ENCODE peak calls at places on chromosomes 1 and 21, in six cellular contexts. M is thoracic aorta, N is MM.1S, Q is cardiac muscle cell, T is OCI-LY7, F is pancreas. X is an unnamed sample.

GRCh38 chr1:36204347-36204909 is 19.8 kb upstream of the THRAP3 start:
- DNase-seq in M (peak), N (no peak), Q (peak), T (no peak), F (no peak), X (no peak)

GRCh38 chr1:54711536-54711935 is 4.1 kb upstream of the TTC4 start:
- DNase-seq in M (no peak), F (no peak), N (no peak), Q (no peak), T (no peak), X (no peak)

GRCh38 chr1:211589782-211590721 is 11.1 kb upstream of the SLC30A1 start:
- DNase-seq in T (no peak), M (no peak), N (no peak), Q (peak), F (no peak), X (peak)

GRCh38 chr21:39006653-39007417 is 176.4 kb downstream of the PSMG1 start:
- DNase-seq in F (no peak), T (peak), Q (peak), M (peak), N (no peak), X (no peak)

GRCh38 chr1:39761557-39762260 is 9.4 kb downstream of the OXCT2 start:
- DNase-seq in F (no peak), N (no peak), T (no peak), M (no peak), Q (no peak), X (no peak)

GRCh38 chr1:150931773-150932172 is 5.6 kb downstream of the SETDB1 start:
- DNase-seq in Q (peak), N (no peak), F (no peak), T (peak), M (no peak), X (no peak)

GRCh38 chr1:52237430-52237829 is 95.5 kb downstream of the ZFYVE9 start:
- DNase-seq in N (no peak), F (no peak), Q (peak), M (no peak), T (no peak), X (peak)

GRCh38 chr1:96509351-96509750 is 212.2 kb upstream of the PTBP2 start:
- DNase-seq in M (no peak), T (no peak), F (no peak), N (no peak), Q (no peak), X (no peak)

GRCh38 chr1:41317356-41317755 is 43.9 kb upstream of the FOXO6 start:
- DNase-seq in F (no peak), Q (no peak), M (no peak), T (no peak), N (no peak), X (no peak)

GRCh38 chr1:6267686-6268281 is 6.9 kb upstream of the GPR153 start:
- DNase-seq in M (no peak), F (no peak), T (no peak), Q (no peak), N (no peak), X (no peak)

GRCh38 chr1:55382699-55383377 is 167.7 kb upstream of the USP24 start:
- DNase-seq in N (no peak), M (no peak), Q (no peak), T (no peak), F (no peak), X (no peak)

GRCh38 chr1:56520202-56520601 is 59.2 kb downstream of the PLPP3 start:
- DNase-seq in N (no peak), T (no peak), M (no peak), F (no peak), Q (no peak), X (no peak)

GRCh38 chr1:210292276-210292851 is 36.3 kb upstream of the HHAT start:
- DNase-seq in F (peak), T (no peak), Q (no peak), N (peak), M (no peak), X (no peak)

GRCh38 chr1:15923241-15923640 is 52.7 kb downstream of the ZBTB17 start:
- DNase-seq in M (no peak), F (no peak), N (no peak), T (no peak), Q (peak), X (peak)

GRCh38 chr1:66764994-66765578 is 12.8 kb downstream of the DYNLT5 start:
- DNase-seq in N (peak), F (no peak), M (no peak), Q (peak), T (peak), X (peak)

GRCh38 chr1:232655041-232655745 is 25.3 kb upstream of the SIPA1L2 start:
- DNase-seq in F (no peak), M (no peak), Q (no peak), T (no peak), N (peak), X (peak)

GRCh38 chr1:174982971-174983689 is 16.6 kb upstream of the CACYBP start:
- DNase-seq in N (peak), T (peak), M (no peak), Q (peak), F (no peak), X (peak)

GRCh38 chr1:89489037-89489729 is 35.4 kb upstream of the LRRC8B start:
- DNase-seq in Q (peak), M (no peak), N (no peak), F (no peak), T (no peak), X (no peak)

GRCh38 chr1:207454046-207454964 is at the start of gene CR2:
- DNase-seq in N (peak), Q (no peak), F (peak), M (no peak), T (peak), X (no peak)

GRCh38 chr1:41558761-41559171 is 74.3 kb upstream of the EDN2 start:
- DNase-seq in M (no peak), T (no peak), Q (no peak), N (no peak), F (peak), X (no peak)

GRCh38 chr21:43196789-43197188 is 28.0 kb downstream of the CRYAA start:
- DNase-seq in F (no peak), Q (peak), T (no peak), M (no peak), N (no peak), X (no peak)

GRCh38 chr1:109845658-109846057 is 65.0 kb upstream of the CSF1 start:
- DNase-seq in Q (no peak), M (no peak), T (no peak), F (no peak), N (no peak), X (no peak)

GRCh38 chr1:28830814-28831213 is 18.8 kb downstream of the OPRD1 start:
- DNase-seq in F (no peak), T (no peak), N (no peak), M (no peak), Q (no peak), X (no peak)

GRCh38 chr1:153548722-153549695 is at the start of gene S100A3:
- DNase-seq in T (no peak), M (no peak), Q (peak), F (peak), N (no peak), X (peak)

GRCh38 chr1:28927442-28928305 is 13.3 kb downstream of the EPB41 start:
- DNase-seq in T (peak), Q (peak), N (peak), M (no peak), F (no peak), X (no peak)

GRCh38 chr1:223212441-223212840 is 69.4 kb upstream of the TLR5 start:
- DNase-seq in T (no peak), F (no peak), N (no peak), Q (no peak), M (no peak), X (no peak)

GRCh38 chr1:165960136-165960535 is 132.7 kb downstream of the UCK2 start:
- DNase-seq in F (no peak), Q (peak), N (no peak), T (no peak), M (no peak), X (no peak)

GRCh38 chr1:107692580-107693345 is 272.2 kb downstream of the VAV3 start:
- DNase-seq in Q (no peak), N (no peak), F (no peak), T (no peak), M (no peak), X (no peak)

GRCh38 chr1:206606867-206607266 is 5.4 kb downstream of the EIF2D start:
- DNase-seq in M (no peak), F (no peak), N (peak), Q (peak), T (peak), X (peak)

GRCh38 chr1:89938171-89939055 is 56.5 kb upstream of the ZNF326 start:
- DNase-seq in T (no peak), F (no peak), N (no peak), Q (peak), M (no peak), X (no peak)

GRCh38 chr1:160251687-160252526 is 10.4 kb downstream of the DCAF8 start:
- DNase-seq in N (peak), Q (peak), F (peak), M (peak), T (peak), X (peak)

GRCh38 chr1:158179301-158180041 is 1.2 kb upstream of the CD1D start:
- DNase-seq in M (no peak), N (peak), F (no peak), T (peak), Q (no peak), X (no peak)

GRCh38 chr1:230863449-230863848 is 4.9 kb downstream of the C1orf198 start:
- DNase-seq in N (no peak), F (peak), Q (no peak), T (peak), M (no peak), X (no peak)

GRCh38 chr1:230861970-230862595 is 6.2 kb downstream of the C1orf198 start:
- DNase-seq in F (no peak), Q (no peak), T (no peak), M (no peak), N (no peak), X (no peak)

GRCh38 chr1:230858918-230859819 is 9.2 kb downstream of the C1orf198 start:
- DNase-seq in F (no peak), M (no peak), Q (peak), T (no peak), N (no peak), X (peak)

GRCh38 chr1:230860617-230861384 is 7.5 kb downstream of the C1orf198 start:
- DNase-seq in Q (no peak), N (no peak), F (no peak), T (no peak), M (no peak), X (no peak)

DNA sequence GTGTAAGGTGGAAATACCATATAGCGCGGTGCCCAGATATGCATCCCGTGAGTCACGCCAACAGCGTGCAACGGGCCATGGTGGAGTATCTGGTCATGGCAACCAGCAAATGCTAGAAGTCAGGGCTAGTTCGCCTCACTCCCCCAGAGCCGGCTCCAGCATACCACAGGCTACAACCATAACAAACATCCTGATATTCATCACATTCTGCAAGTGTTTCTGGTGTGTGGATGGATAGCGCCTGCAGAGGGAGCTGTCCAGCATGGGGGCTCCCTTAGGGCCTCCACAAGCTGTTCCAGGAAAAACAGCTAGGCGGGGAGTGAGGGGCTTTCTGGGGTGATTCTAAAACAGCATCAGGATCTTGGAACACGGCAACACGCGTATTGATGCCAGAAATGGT is 6.8 kb downstream of the C1orf198 start:
- DNase-seq in T (no peak), F (no peak), M (no peak), N (no peak), Q (no peak), X (no peak)
- TF ChIP-seq CTCF in T (peak), F (no peak), M (no peak), N (no peak), Q (peak), X (peak)

DNA sequence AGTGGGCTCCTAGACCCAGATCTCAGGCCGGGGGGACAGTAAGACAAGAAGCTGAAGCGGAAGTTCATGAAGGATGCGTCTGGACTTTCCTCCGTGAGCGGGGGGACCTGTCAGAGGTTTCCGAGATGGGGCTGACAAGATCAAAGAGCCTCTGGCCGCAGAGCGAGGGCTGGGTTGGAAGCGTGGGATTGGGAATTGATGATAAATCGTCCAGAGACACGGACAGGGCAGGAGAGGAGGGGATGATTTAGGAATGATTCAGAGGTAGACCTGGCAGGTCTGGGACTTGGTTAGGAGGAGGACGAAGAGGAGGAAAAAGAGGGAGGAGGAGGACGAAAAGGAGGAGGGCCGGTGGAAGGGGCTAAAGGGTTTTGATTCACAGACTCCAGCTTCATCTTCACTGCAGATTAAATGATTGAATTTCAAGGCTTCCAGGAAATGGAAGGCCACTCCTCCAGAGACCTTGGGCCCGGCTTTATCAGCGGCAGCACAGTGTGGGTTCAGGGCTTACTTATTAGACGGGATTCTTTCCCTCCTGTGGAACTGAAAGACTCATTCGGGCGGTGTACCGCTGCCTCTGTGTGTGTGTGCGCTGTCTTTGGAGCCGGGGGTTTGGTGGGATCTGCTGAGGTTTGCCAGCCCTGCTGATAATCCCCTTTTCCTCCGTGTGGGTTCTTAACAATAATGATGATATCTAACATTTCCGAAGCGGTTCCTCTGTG is 85.7 kb upstream of the SLC45A1 start:
- DNase-seq in N (no peak), T (no peak), F (peak), M (no peak), Q (peak), X (no peak)
- H3K4me3 ChIP-seq in N (no peak), T (no peak), F (no peak), M (no peak), Q (no peak), X (no peak)

GRCh38 chr1:88341436-88341835 is 342.6 kb upstream of the PKN2 start:
- DNase-seq in T (no peak), Q (no peak), M (no peak), N (no peak), F (no peak), X (no peak)
- H3K27ac ChIP-seq in T (no peak), Q (no peak), M (no peak), N (no peak), F (no peak), X (no peak)

GRCh38 chr21:34132905-34133304 is 59.5 kb downstream of the MRPS6 start:
- DNase-seq in M (no peak), Q (no peak), N (no peak), T (no peak), F (no peak), X (no peak)

GRCh38 chr21:34133392-34133791 is 60.0 kb downstream of the MRPS6 start:
- DNase-seq in M (no peak), T (no peak), Q (no peak), N (no peak), F (no peak), X (no peak)

GRCh38 chr21:34132202-34132601 is 58.8 kb downstream of the MRPS6 start:
- DNase-seq in F (no peak), N (no peak), Q (no peak), M (no peak), T (no peak), X (no peak)

GRCh38 chr21:34135330-34135729 is 62.0 kb downstream of the MRPS6 start:
- DNase-seq in Q (no peak), T (no peak), N (no peak), M (no peak), F (no peak), X (no peak)

GRCh38 chr21:34133802-34134201 is 60.4 kb downstream of the MRPS6 start:
- DNase-seq in M (no peak), F (no peak), Q (no peak), T (no peak), N (no peak), X (no peak)
- TF ChIP-seq CTCF in M (peak), F (no peak), Q (peak), T (peak), N (peak), X (peak)

GRCh38 chr1:172824199-172824598 is 165.3 kb downstream of the FASLG start:
- DNase-seq in F (no peak), Q (peak), N (no peak), M (no peak), T (no peak), X (no peak)

GRCh38 chr1:172820759-172821158 is 161.9 kb downstream of the FASLG start:
- DNase-seq in T (no peak), Q (no peak), N (no peak), F (no peak), M (no peak), X (no peak)

GRCh38 chr1:172823534-172823933 is 164.6 kb downstream of the FASLG start:
- DNase-seq in N (no peak), Q (peak), M (no peak), F (no peak), T (no peak), X (peak)

GRCh38 chr1:172818841-172819527 is 160.1 kb downstream of the FASLG start:
- DNase-seq in M (no peak), T (peak), N (peak), Q (peak), F (no peak), X (no peak)

GRCh38 chr1:172821609-172822274 is 162.8 kb downstream of the FASLG start:
- DNase-seq in F (no peak), N (no peak), M (no peak), Q (peak), T (no peak), X (peak)
- H3K4me3 ChIP-seq in F (no peak), N (no peak), M (no peak), Q (no peak), T (no peak), X (no peak)

GRCh38 chr1:225657462-225657989 is 4.6 kb upstream of the ENAH start:
- DNase-seq in M (no peak), Q (peak), F (no peak), T (no peak), N (no peak), X (peak)

GRCh38 chr1:225658041-225658440 is 5.1 kb upstream of the ENAH start:
- DNase-seq in T (no peak), M (no peak), F (no peak), N (no peak), Q (no peak), X (no peak)

GRCh38 chr1:225664762-225665161 is 11.8 kb upstream of the ENAH start:
- DNase-seq in M (no peak), T (no peak), Q (no peak), N (no peak), F (no peak), X (no peak)

GRCh38 chr1:225660544-225660946 is 7.6 kb upstream of the ENAH start:
- DNase-seq in T (peak), M (no peak), Q (no peak), F (no peak), N (no peak), X (no peak)

DNA sequence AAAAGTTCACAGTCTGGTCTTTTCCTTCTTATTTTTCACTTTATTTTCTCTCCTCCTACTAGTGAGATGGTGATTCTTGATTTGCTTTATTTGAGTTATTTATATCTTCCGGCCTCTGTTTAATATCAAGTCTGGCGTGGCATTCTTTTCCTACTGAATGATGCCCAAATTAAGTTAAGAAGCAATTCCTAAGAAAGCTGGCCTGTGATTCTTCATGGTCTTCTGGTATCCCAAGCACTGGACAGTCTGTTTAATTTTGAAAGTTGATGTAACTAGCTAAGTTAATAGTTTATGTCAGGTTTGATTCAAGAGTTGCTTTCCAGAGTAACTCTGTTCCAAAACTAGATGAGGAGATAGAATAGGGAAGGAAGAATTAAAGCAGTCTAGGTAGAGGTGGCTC is 9.2 kb upstream of the ENAH start:
- DNase-seq in T (no peak), M (no peak), N (no peak), F (no peak), Q (no peak), X (no peak)
- H3K27ac ChIP-seq in T (no peak), M (peak), N (no peak), F (no peak), Q (no peak), X (no peak)

DNA sequence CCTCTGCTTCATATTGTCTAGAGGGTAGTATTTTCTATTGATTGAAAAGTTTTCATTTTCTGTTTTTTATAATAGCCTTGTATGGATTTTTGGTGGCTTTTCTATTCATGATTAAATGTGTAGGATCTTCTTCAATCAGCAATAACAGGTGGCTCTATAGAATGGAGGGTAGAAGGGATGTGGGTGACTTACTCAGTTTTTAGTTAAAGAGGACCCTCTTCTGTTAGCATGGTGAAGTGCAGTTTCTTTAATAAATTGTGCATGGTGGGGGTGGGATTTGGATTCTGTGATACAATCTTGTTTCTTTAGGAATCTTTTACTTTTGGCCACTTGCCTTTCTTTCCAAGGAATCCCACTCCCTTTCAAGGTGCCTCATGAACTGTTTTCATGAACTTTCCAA is 64.7 kb downstream of the SLC35A3 start:
- DNase-seq in N (peak), F (no peak), M (no peak), T (peak), Q (peak), X (no peak)
- TF ChIP-seq CTCF in N (peak), F (no peak), M (no peak), T (peak), Q (peak), X (peak)

X was measured in brain microvascular endothelial cell.